ENCODE peak calls at places on chromosomes 2 and 18, in four cellular contexts. N, K, B and V are unnamed samples.
A peak's percentile ranks its signal among the peaks of the same experiment; 100 is the strongest.

GRCh38 chr2:132477436-132477835 is 60.8 kb downstream of the GPR39 start:
- DNase-seq in B (no peak), K (no peak), N (no peak), V (no peak)

GRCh38 chr18:8654482-8655451 is 45.5 kb downstream of the RAB12 start:
- DNase-seq in B (peak; percentile 50), K (no peak), N (peak; percentile 34), V (peak; percentile 29)

GRCh38 chr2:28155627-28156026 is 237.0 kb upstream of the FOSL2 start:
- DNase-seq in B (peak; percentile 75), N (no peak), K (no peak), V (no peak)

GRCh38 chr2:144836635-144837350 is 316.9 kb upstream of the ZEB2 start:
- DNase-seq in N (peak; percentile 65), B (no peak), K (no peak), V (no peak)

GRCh38 chr2:159137511-159138101 is 148.9 kb downstream of the WDSUB1 start:
- DNase-seq in B (no peak), N (no peak), K (no peak), V (no peak)

GRCh38 chr2:190382851-190383250 is 25.3 kb upstream of the MFSD6 start:
- DNase-seq in B (peak; percentile 27), N (peak; percentile 41), K (peak; percentile 19), V (peak; percentile 66)

GRCh38 chr2:120823551-120823950 is 87.9 kb downstream of the GLI2 start:
- DNase-seq in K (no peak), N (no peak), B (no peak), V (no peak)

GRCh38 chr2:75311521-75311920 is 112.2 kb upstream of the TACR1 start:
- DNase-seq in K (no peak), N (no peak), B (no peak), V (no peak)

GRCh38 chr18:4017479-4017878 is 437.6 kb downstream of the DLGAP1 start:
- DNase-seq in K (no peak), B (peak; percentile 15), N (peak; percentile 2), V (no peak)

GRCh38 chr2:96866986-96867755 is 2.7 kb downstream of the SEMA4C start:
- DNase-seq in B (no peak), K (no peak), N (no peak), V (peak; percentile 12)

GRCh38 chr2:46504685-46505559 is 25.6 kb downstream of the TMEM247 start:
- DNase-seq in N (no peak), K (no peak), B (no peak), V (no peak)

GRCh38 chr2:46508312-46508711 is 28.9 kb downstream of the TMEM247 start:
- DNase-seq in K (no peak), B (no peak), N (no peak), V (no peak)

GRCh38 chr2:46508734-46509133 is 29.4 kb downstream of the TMEM247 start:
- DNase-seq in K (no peak), B (no peak), N (no peak), V (no peak)

GRCh38 chr2:46504221-46504620 is 24.9 kb downstream of the TMEM247 start:
- DNase-seq in B (no peak), N (no peak), K (no peak), V (no peak)

GRCh38 chr2:46506131-46506706 is 26.9 kb downstream of the TMEM247 start:
- DNase-seq in K (no peak), B (no peak), N (no peak), V (no peak)
- H3K9me1 ChIP-seq in K (no peaks in the 10 kb centered on the region), B (no peaks in the 10 kb centered on the region), N (no peaks in the 10 kb centered on the region), V (no peaks in the 10 kb centered on the region)

DNA sequence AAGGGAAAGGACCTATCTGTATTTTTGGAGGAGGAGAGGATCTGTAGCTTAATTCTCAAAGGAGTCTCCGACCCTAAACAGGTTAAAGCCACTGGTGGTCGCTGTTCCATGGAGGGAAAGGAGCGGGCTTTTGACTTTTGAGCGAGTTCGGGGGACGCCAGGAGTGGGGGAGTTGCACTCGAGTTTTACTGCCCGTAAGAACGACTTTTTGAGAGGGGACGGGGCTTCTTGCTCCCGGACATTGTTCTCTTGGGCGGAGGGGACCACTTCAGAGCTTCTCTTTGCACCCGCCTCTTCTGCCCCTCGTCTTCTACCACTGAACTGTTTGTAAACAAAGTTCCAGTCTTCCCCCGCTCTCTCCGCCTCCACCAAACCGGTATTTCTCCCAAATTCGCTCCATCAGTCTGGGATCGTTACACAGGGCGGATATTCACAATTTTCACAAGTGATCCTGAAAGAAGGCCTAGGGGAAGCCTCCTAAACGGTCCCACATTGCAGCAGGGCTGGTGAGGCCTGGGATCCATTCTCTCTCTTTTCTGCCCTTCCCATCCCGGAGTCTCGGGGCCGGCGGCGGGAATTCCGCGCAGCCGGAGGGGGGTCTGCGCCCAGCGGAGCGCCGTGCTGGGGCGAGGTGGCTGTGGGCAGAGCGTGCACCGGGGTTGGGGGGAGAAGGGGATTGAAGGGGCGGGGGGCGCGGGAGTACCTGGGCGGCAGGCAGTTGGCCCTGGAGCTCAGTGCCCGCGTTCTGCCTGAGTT is 6.6 kb downstream of the DLX2 start:
- DNase-seq in B (no peak), N (no peak), K (no peak), V (no peak)
- H3K9ac ChIP-seq in B (no peak overlapping the region), N (no peak overlapping the region), K (peak overlapping the region; percentile 88), V (no peak overlapping the region)

DNA sequence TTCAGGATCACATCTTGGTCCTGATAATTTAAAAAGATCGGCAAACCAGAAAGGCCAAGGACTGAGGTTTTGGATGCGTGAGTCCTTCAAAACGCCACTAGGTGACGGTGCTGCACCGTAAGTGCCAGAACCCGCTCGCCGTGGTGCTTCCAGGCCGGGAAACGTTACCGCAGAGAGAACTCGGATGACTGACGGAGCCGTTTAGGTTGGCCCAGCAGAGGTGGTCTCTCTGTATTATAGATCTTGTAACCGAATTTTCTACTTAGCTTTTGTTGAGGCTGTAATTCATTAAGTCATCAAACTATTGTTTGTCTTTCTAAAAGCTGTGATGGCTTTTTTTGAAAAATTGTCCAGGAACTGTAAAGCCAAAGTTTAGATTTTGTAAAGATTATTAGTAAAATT is 39.8 kb upstream of the ADCYAP1 start:
- DNase-seq in N (peak; percentile 70), K (no peak), B (peak; percentile 78), V (peak; percentile 60)
- H3K9me1 ChIP-seq in N (no peaks in the 10 kb centered on the region), K (no peaks in the 10 kb centered on the region), B (no peaks in the 10 kb centered on the region), V (no peaks in the 10 kb centered on the region)

GRCh38 chr2:68388772-68389171 is 23.7 kb downstream of the PLEK start:
- DNase-seq in K (no peak), N (no peak), B (no peak), V (no peak)
- H3K9ac ChIP-seq in K (no peak overlapping the region), N (no peak overlapping the region), B (no peak overlapping the region), V (no peak overlapping the region)

DNA sequence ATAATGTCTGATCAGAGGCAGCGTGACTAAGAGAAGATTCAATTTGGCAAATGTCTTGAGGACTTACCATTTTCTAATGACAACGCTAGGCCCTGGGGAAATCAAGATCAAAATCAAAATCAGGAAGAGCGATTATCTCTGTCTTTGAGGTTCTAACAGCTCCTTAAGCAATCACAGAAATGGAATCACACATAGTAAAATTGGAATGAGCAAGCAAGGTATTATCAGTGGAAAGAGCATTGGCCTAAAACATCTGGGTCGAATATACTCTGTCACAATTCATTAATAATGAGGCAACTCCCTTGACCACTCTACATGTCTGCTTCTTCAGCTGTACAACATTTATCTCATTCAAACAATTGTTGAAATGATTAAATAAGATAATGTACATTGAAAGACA is 8.5 kb upstream of the SERPINB2 start:
- DNase-seq in K (no peak), N (no peak), B (no peak), V (no peak)
- H3K9me1 ChIP-seq in K (no peaks in the 10 kb centered on the region), N (peaks cover 2% of the 10 kb centered on the region), B (no peaks in the 10 kb centered on the region), V (no peaks in the 10 kb centered on the region)

DNA sequence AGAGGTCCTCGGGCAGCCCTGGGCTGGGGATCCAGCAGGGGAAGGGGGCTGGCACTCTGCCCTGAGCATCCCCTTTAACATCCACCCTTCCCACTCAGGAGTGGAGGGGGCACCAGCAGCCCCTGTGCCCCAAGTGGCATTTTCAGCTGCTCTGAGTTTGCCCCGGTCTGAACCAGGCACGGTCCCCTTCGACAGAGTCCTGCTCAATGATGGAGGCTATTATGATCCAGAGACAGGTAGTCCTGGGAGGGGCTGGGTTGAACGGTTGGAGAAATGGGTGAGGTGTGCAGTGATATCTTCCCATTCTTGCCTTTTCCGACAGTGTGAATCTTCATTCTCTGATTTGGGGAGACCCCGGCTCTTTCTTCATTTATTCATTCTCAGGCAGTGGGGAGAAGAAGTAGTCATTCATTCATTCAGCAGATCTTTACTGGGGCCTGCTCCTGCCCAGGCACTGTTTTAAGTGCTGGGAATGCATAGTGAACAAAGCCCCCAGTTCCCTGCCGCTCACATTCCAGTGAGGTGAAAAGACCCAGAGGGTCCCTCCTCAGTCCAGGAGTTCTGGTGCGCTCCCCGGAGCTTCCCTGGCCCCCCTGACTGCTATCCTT is 1.4 kb upstream of the KHK start:
- DNase-seq in B (no peak), N (no peak), K (no peak), V (no peak)
- H3K9ac ChIP-seq in B (peak overlapping the region; percentile 81), N (no peak overlapping the region), K (peak overlapping the region; percentile 73), V (no peak overlapping the region)

DNA sequence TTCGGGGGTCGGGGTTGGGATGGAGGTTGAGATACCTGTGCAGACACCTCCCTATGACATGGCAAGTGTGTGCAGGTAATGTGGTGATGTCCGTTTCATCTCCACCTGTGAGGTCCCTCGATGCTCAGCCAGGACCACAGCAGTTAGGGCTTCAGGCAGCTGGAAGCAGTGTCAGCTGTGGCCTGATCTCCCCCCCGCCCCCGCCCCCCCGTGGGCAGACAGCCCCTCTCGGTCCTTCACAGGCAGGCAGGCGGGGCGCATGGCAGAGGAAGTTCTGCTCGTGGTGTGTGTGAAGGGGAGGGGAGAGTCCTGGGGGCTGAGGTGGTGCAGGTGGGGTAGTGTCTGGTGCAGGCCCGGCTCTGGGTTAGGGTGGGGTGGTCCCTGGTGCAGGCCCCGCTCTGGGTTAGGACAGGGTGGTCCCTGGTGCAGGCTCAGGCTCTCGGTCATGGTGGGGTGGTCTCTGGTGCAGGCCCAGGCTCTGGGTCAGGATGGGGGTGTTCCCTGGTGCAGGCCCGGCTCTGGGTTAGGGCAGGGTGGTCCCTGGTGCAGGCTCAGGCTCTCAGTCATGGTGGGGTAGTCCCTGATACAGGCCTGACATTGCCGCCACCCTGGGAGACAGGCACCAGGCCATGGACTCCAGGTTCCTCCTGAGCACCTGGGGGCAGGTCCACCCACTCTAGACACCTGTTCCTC is 94.3 kb downstream of the NFATC1 start:
- DNase-seq in N (no peak), B (no peak), K (no peak), V (no peak)
- H3K9me1 ChIP-seq in N (no peaks in the 10 kb centered on the region), B (no peaks in the 10 kb centered on the region), K (no peaks in the 10 kb centered on the region), V (no peaks in the 10 kb centered on the region)

DNA sequence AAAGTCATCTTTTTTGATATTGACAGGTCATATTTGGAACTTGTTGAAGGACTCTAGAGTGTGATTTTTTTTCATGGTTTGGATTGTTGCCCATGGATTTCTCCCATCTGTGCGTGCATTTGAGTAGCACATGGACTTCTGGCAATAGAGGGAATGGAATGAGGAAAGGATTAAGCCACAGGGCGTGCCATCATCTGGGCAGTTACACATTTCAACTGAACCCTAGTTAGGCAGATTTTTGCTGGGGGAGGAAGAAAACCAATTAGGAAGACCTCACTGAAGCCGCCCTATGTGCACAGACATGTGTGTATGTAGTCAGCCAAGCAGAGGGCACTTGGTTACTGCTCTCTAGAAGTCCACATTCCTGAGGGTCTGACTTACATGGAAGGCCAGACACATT is 72.5 kb downstream of the TPGS2 start:
- DNase-seq in K (no peak), N (peak; percentile 31), B (no peak), V (no peak)
- H3K9ac ChIP-seq in K (no peak overlapping the region), N (no peak overlapping the region), B (no peak overlapping the region), V (no peak overlapping the region)